ENCODE peak calls at places on chromosomes 12 and 14, in six cellular contexts. W is AG09309; J is RWPE2; C is CD4-positive, alpha-beta T cell; R is hepatocyte; M is GM13976. K is an unnamed sample.

GRCh38 chr14:50920482-50921225 is 23.6 kb downstream of the PYGL start:
- DNase-seq in W (peak), J (no peak), C (no peak), R (no peak), M (no peak), K (peak)

GRCh38 chr12:121861549-121862254 is 3.0 kb upstream of the HPD start:
- DNase-seq in W (no peak), J (no peak), C (no peak), R (peak), M (no peak), K (peak)

GRCh38 chr14:30194769-30195168 is 267.1 kb upstream of the PRKD1 start:
- DNase-seq in W (peak), J (no peak), C (no peak), R (no peak), M (no peak), K (peak)

GRCh38 chr14:100902295-100902694 is 1.2 kb downstream of the RTL1 start:
- DNase-seq in W (no peak), J (no peak), C (no peak), R (peak), M (peak), K (no peak)

GRCh38 chr12:89245090-89245489 is 107.2 kb downstream of the DUSP6 start:
- DNase-seq in W (no peak), J (no peak), C (peak), R (no peak), M (no peak), K (no peak)

GRCh38 chr14:55579724-55580400 is at the start of gene KTN1:
- DNase-seq in W (no peak), J (peak), C (peak), R (peak), M (peak), K (peak)

GRCh38 chr14:92317511-92317910 is 5.5 kb upstream of the SLC24A4 start:
- DNase-seq in W (no peak), J (no peak), C (no peak), R (no peak), M (no peak), K (no peak)

GRCh38 chr14:23863836-23864235 is 89.7 kb upstream of the DHRS4 start:
- DNase-seq in W (no peak), J (no peak), C (no peak), R (no peak), M (no peak), K (no peak)

GRCh38 chr14:89013098-89013504 is 188.7 kb downstream of the TTC8 start:
- DNase-seq in W (no peak), J (no peak), C (no peak), R (peak), M (no peak), K (peak)

GRCh38 chr12:31215521-31216232 is 110.3 kb downstream of the SINHCAF start:
- DNase-seq in W (no peak), J (no peak), C (no peak), R (no peak), M (no peak), K (no peak)

GRCh38 chr12:66319266-66319954 is 17.1 kb downstream of the HELB start:
- DNase-seq in W (no peak), J (no peak), C (no peak), R (no peak), M (no peak), K (no peak)

GRCh38 chr12:106918746-106919145 is 37.0 kb upstream of the TMEM263 start:
- DNase-seq in W (no peak), J (no peak), C (no peak), R (peak), M (no peak), K (peak)

GRCh38 chr14:62776300-62776699 is 269.0 kb downstream of the KCNH5 start:
- DNase-seq in W (no peak), J (no peak), C (no peak), R (no peak), M (no peak), K (no peak)

GRCh38 chr14:96168581-96168980 is 36.1 kb upstream of the BDKRB2 start:
- DNase-seq in W (no peak), J (no peak), C (no peak), R (peak), M (no peak), K (no peak)

GRCh38 chr14:102498005-102498677 is 11.4 kb downstream of the ANKRD9 start:
- DNase-seq in W (no peak), J (no peak), C (no peak), R (peak), M (no peak), K (no peak)

GRCh38 chr14:28769358-28769757 is 2.8 kb downstream of the FOXG1 start:
- DNase-seq in W (no peak), J (no peak), C (no peak), R (no peak), M (no peak), K (no peak)

GRCh38 chr12:68310370-68310769 is 21.8 kb downstream of the MDM1 start:
- DNase-seq in W (peak), J (no peak), C (no peak), R (no peak), M (no peak), K (peak)

GRCh38 chr12:54984602-54985376 is at the start of gene TESPA1:
- DNase-seq in W (no peak), J (no peak), C (peak), R (no peak), M (peak), K (no peak)

GRCh38 chr14:65334765-65335411 is 77.6 kb upstream of the FUT8 start:
- DNase-seq in W (no peak), J (no peak), C (no peak), R (peak), M (no peak), K (no peak)

GRCh38 chr12:110543252-110543959 is 39.7 kb downstream of the PPTC7 start:
- DNase-seq in W (no peak), J (peak), C (no peak), R (peak), M (no peak), K (peak)

GRCh38 chr14:93006484-93007128 is 83.7 kb downstream of the CHGA start:
- DNase-seq in W (no peak), J (no peak), C (no peak), R (no peak), M (no peak), K (peak)

GRCh38 chr14:95365401-95365800 is 45.7 kb upstream of the CLMN start:
- DNase-seq in W (peak), J (no peak), C (no peak), R (no peak), M (no peak), K (no peak)

GRCh38 chr12:65526311-65526710 is 247.8 kb downstream of the MSRB3 start:
- DNase-seq in W (no peak), J (no peak), C (no peak), R (no peak), M (no peak), K (no peak)

GRCh38 chr12:53046655-53047220 is 3.1 kb upstream of the TNS2 start:
- DNase-seq in W (peak), J (no peak), C (peak), R (no peak), M (no peak), K (peak)

GRCh38 chr12:75556306-75556899 is 45.0 kb upstream of the KRR1 start:
- DNase-seq in W (peak), J (no peak), C (no peak), R (no peak), M (no peak), K (peak)

GRCh38 chr12:47715393-47715876 is 9.6 kb upstream of the RPAP3 start:
- DNase-seq in W (no peak), J (no peak), C (peak), R (peak), M (peak), K (peak)

GRCh38 chr14:74302634-74303569 is at the start of gene ABCD4:
- DNase-seq in W (peak), J (peak), C (peak), R (peak), M (peak), K (peak)

GRCh38 chr14:94888108-94888507 is 118.2 kb upstream of the GSC start:
- DNase-seq in W (no peak), J (no peak), C (no peak), R (peak), M (no peak), K (no peak)

GRCh38 chr14:63438065-63438757 is 105.0 kb downstream of the PPP2R5E start:
- DNase-seq in W (peak), J (peak), C (peak), R (peak), M (no peak), K (peak)

GRCh38 chr14:59020382-59020781 is 168.1 kb upstream of the DAAM1 start:
- DNase-seq in W (no peak), J (no peak), C (no peak), R (peak), M (no peak), K (peak)
- TF ChIP-seq CTCF in W (peak), J (peak), C (peak), R (peak), M (peak), K (peak)

DNA sequence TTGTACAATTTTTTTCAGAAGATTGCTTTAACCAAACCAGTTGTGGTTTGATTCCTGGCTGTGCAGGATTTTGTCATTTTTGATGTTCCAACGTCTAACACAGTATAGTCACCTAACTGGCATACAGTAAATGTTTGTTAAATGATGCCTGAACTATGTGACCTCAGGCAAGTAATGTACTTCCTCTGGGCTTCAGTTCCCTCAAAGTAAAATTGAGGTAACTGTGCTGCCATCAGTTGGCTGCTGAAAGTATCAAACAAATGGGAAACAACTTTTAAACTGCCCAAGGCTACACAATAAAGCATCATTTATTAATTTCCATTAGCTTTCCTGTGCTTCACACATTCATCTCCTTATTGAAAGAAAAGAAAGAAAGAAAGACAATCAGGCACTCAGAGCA is 4.3 kb downstream of the TM7SF3 start:
- DNase-seq in W (no peak), J (no peak), C (no peak), R (no peak), M (no peak), K (no peak)
- TF ChIP-seq CTCF in W (no peak), J (no peak), C (no peak), R (no peak), M (no peak), K (no peak)

DNA sequence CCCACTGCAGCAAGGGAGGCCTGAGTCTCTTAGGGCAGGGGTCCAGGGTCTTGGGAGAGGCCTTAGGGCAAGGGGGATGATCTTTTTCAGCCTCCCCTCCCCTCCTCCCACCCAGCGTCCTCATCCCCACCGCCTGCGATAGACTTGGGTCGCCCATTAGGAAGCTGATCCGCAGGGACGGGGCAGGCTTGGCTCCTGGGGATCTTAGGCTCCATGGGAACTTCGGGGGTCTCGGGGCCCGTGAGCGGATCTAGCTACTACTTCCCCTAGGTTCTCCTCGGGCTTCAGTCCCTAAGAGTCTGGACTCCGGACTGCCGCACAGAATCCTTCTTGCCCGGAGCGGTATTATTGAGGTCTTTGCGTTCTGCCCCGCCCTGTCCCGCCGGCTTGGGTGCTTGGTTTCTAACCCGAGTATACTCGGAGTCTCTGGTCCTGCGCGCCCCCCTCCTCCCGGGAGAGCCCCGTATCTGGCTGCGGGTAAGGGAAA is 2.2 kb upstream of the PTHLH start:
- DNase-seq in W (no peak), J (no peak), C (no peak), R (no peak), M (peak), K (no peak)
- TF ChIP-seq CTCF in W (no peak), J (no peak), C (no peak), R (no peak), M (no peak), K (no peak)

GRCh38 chr12:3901116-3901515 is 27.9 kb upstream of the PARP11 start:
- DNase-seq in W (no peak), J (no peak), C (no peak), R (no peak), M (no peak), K (no peak)
- TF ChIP-seq CTCF in W (no peak), J (no peak), C (no peak), R (no peak), M (no peak), K (no peak)

DNA sequence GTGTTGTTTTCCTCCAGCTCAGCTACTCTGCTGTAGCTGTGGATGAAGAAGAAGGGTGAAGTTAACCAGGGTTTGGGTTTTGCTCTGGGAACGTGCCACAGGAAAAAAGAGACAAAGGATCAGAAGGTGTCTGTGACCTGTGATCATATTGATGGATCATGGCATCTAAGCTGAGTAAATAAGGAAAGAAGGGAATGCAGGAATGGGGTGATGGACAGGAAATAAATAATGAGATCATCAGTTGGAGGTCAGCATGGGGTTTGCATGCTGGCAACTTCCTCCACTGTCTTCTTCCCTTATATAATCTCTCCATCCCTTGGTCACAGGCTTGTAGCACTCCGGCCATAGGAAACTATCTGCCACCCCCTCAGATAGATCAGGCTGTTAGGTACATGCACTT is 430.3 kb upstream of the PDE3A start:
- DNase-seq in W (no peak), J (no peak), C (no peak), R (no peak), M (no peak), K (no peak)
- TF ChIP-seq CTCF in W (no peak), J (no peak), C (no peak), R (no peak), M (no peak), K (no peak)

GRCh38 chr12:125332900-125333299 is 267.7 kb downstream of the AACS start:
- DNase-seq in W (no peak), J (no peak), C (no peak), R (no peak), M (no peak), K (no peak)
- TF ChIP-seq CTCF in W (no peak), J (peak), C (no peak), R (peak), M (no peak), K (peak)

DNA sequence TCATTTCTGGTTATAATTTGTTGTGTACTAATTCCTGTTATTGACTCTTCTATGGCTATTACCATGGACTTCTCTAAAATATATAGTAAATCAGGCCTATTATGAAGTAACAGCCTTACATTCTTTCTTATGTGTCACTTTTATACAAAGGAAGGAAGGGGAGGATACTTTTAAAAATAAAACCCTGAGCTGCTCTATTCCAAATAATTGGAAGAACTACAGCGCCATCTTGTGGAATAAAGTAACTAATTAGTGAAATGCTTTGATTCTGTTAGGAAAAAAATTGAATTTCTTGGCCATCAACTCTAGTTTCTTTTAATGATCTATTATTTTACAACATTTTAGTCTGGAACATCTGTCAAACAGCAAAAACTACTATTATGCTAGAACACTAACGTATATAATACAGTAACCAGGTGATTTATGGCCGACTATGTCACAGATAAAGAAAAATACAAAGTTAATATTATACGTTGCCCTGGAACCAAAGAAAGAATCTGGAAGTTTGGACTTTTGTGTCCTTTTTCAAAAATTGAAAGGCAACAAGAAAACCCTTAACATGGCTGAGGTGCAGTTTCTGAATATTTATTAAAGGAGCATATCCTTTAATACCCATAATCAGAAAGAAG is 55.0 kb upstream of the NELL2 start:
- DNase-seq in W (peak), J (no peak), C (no peak), R (peak), M (peak), K (peak)
- TF ChIP-seq CTCF in W (peak), J (peak), C (peak), R (peak), M (peak), K (peak)

DNA sequence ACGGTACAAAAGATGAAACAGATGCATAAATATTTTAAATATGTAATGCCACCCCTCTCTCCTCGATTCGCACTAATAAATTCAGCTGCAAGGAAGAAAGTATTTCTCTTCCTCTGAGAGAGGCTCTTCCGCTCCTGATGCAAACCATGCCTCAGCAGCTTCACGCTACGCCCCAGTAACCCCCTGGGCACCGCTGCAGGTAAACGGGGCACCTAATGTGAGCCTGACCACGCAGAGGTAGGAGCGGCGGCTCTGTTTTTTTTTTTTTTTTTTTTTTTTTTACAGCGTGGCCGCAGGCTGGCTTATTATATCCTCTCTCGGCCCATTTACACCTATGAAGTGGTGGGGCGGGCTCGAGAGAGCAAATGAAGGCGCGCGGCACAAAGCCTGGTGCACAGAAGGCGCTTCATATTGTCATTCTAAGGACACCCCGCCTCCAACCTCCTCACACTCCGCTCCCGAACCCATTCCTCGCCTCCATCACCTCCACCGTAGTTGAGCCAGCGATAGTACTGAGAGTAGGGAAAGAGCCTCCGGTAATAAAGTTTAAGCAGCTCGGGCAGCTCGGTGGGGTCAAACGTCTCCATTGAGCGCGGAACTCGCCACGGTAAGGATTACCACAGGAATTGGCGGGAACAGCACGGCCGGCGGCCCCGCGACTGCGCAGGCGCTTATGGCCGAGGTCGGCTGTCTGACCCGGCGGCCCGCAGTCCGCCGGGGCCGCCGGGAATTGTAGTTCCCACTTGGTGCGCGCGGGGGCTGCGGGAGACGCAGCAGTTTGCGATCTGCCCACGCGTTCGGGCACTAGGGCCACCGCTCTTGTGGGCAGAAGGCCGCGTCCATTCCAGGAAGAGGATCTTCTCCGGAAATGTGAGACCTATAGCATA is at the start of gene PRIM1:
- DNase-seq in W (no peak), J (peak), C (peak), R (peak), M (peak), K (peak)
- TF ChIP-seq CTCF in W (no peak), J (no peak), C (peak), R (no peak), M (no peak), K (no peak)

GRCh38 chr14:32205554-32205953 is 2.5 kb upstream of the RNU6-8 start:
- DNase-seq in W (no peak), J (no peak), C (no peak), R (no peak), M (no peak), K (no peak)

GRCh38 chr14:32208490-32208889 is 5.4 kb upstream of the RNU6-8 start:
- DNase-seq in W (no peak), J (no peak), C (no peak), R (no peak), M (no peak), K (no peak)

GRCh38 chr14:32203928-32204357 is 874 bp upstream of the RNU6-8 start:
- DNase-seq in W (no peak), J (no peak), C (peak), R (no peak), M (no peak), K (no peak)

GRCh38 chr14:32206552-32206951 is 3.5 kb upstream of the RNU6-8 start:
- DNase-seq in W (no peak), J (no peak), C (no peak), R (no peak), M (no peak), K (no peak)

DNA sequence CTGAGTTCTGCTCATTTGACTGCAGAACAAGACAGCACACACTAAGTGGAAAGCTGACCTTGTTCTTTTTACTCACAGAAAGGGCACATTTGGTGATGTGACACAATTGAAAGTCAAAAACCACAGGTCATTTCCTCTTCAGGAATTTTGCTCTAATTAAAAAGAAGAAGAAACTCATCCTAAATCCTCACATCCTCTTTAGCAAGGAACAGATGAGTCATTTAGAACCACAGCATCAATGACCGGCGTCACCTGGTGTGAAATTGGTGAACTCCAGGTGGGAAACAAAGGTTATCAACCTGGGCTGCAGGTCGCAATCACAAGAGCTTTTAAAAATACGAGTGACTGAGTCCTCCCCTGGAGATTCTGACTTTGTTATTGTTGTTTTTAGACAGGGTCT is 2.9 kb upstream of the RNU6-8 start:
- DNase-seq in W (no peak), J (no peak), C (no peak), R (no peak), M (no peak), K (no peak)
- TF ChIP-seq CTCF in W (no peak), J (peak), C (no peak), R (no peak), M (no peak), K (no peak)

K was measured in astrocyte of the spinal cord.